ENCODE peak calls at places on chromosomes 16 and 17, in ten cellular contexts. D is T-helper 1 cell; C is GOT3; J is CD4-positive, alpha-beta T cell; Z is thoracic aorta; X is activated CD4-positive, alpha-beta T cell treated with anti-CD3 and anti-CD28 coated beads, Interleukin-2, amount 50 U/mL, for 4 hours; W is endodermal cell; H is activated naive CD4-positive, alpha-beta T cell treated with anti-CD3 and anti-CD28 coated beads, Interleukin-2, amount 50 U/mL, for 16 hours; F is uterus; S is epithelial cell of prostate. B is an unnamed sample.

GRCh38 chr16:70760221-70760620 is 40.7 kb downstream of the VAC14 start:
- DNase-seq in D (no peak), C (no peak), J (no peak), Z (no peak), X (no peak), W (no peak), H (no peak), F (no peak), S (no peak), B (no peak)

GRCh38 chr17:78252111-78252634 is 20.7 kb downstream of the TMEM235 start:
- DNase-seq in D (peak), C (no peak), J (peak), Z (no peak), X (peak), W (peak), H (peak), F (no peak), S (no peak), B (peak)

GRCh38 chr17:29659155-29659554 is 36.4 kb upstream of the CORO6 start:
- DNase-seq in D (no peak), C (no peak), J (no peak), Z (no peak), X (no peak), W (no peak), H (no peak), F (no peak), S (no peak), B (no peak)

GRCh38 chr16:72241930-72242329 is 70.0 kb upstream of the PMFBP1 start:
- DNase-seq in D (no peak), C (no peak), J (no peak), Z (no peak), X (no peak), W (peak), H (no peak), F (no peak), S (no peak), B (no peak)

GRCh38 chr16:14302399-14303181 is 231.5 kb downstream of the MRTFB start:
- DNase-seq in D (no peak), C (no peak), J (no peak), Z (no peak), X (peak), W (peak), H (peak), F (peak), S (no peak), B (no peak)

GRCh38 chr16:4474192-4474961 is at the start of gene NMRAL1:
- DNase-seq in D (peak), C (peak), J (peak), Z (peak), X (peak), W (peak), H (peak), F (peak), S (peak), B (peak)

GRCh38 chr17:17079336-17079735 is 37.1 kb downstream of the MPRIP start:
- DNase-seq in D (no peak), C (no peak), J (no peak), Z (no peak), X (no peak), W (peak), H (no peak), F (no peak), S (no peak), B (peak)

GRCh38 chr17:74759941-74760340 is 11.5 kb downstream of the NHERF1 start:
- DNase-seq in D (no peak), C (no peak), J (no peak), Z (no peak), X (no peak), W (peak), H (no peak), F (no peak), S (peak), B (no peak)

GRCh38 chr16:83351846-83352245 is 455.9 kb upstream of the HSBP1 start:
- DNase-seq in D (no peak), C (no peak), J (no peak), Z (no peak), X (no peak), W (no peak), H (no peak), F (no peak), S (no peak), B (no peak)

GRCh38 chr17:44916781-44917241 is 1.5 kb upstream of the GFAP start:
- DNase-seq in D (no peak), C (no peak), J (no peak), Z (peak), X (no peak), W (peak), H (no peak), F (peak), S (no peak), B (peak)

B was measured in sigmoid colon.